ENCODE peak calls at places on chromosomes 11 and 22, in six cellular contexts. One of them, this sample, is unnamed. For H3K4me1, the result is how much of the 10 kb centered on the place peaks cover.

GRCh38 chr22:49284931-49285330 is 542.7 kb downstream of the BRD1 start:
- DNase-seq in PC-9: no peak
- DNase-seq in fibroblast of lung: no peak
- DNase-seq in IMR-90: no peak
- DNase-seq in heart right ventricle: no peak
- DNase-seq in astrocyte: no peak
- DNase-seq in this sample: no peak

GRCh38 chr22:39299829-39300178 is 19.6 kb downstream of the RPL3 start:
- DNase-seq in PC-9: peak
- DNase-seq in fibroblast of lung: peak
- DNase-seq in heart right ventricle: no peak
- DNase-seq in astrocyte: no peak
- DNase-seq in IMR-90: no peak
- DNase-seq in this sample: no peak

GRCh38 chr11:19989191-19989590 is 171.1 kb downstream of the DBX1 start:
- DNase-seq in PC-9: no peak
- DNase-seq in astrocyte: no peak
- DNase-seq in heart right ventricle: no peak
- DNase-seq in fibroblast of lung: no peak
- DNase-seq in IMR-90: peak
- DNase-seq in this sample: no peak

GRCh38 chr11:75342231-75342918 is 9.1 kb downstream of the ARRB1 start:
- DNase-seq in PC-9: no peak
- DNase-seq in fibroblast of lung: no peak
- DNase-seq in IMR-90: no peak
- DNase-seq in astrocyte: no peak
- DNase-seq in heart right ventricle: no peak
- DNase-seq in this sample: no peak

GRCh38 chr11:63914896-63915681 is 1.9 kb downstream of the RCOR2 start:
- DNase-seq in fibroblast of lung: no peak
- DNase-seq in astrocyte: no peak
- DNase-seq in heart right ventricle: no peak
- DNase-seq in PC-9: no peak
- DNase-seq in IMR-90: no peak
- DNase-seq in this sample: no peak

GRCh38 chr11:61671527-61671926 is 8.7 kb upstream of the DAGLA start:
- DNase-seq in fibroblast of lung: no peak
- DNase-seq in PC-9: peak
- DNase-seq in astrocyte: no peak
- DNase-seq in IMR-90: no peak
- DNase-seq in heart right ventricle: no peak
- DNase-seq in this sample: no peak

GRCh38 chr22:25331050-25331449 is 111.6 kb downstream of the CRYBB2 start:
- DNase-seq in astrocyte: no peak
- DNase-seq in PC-9: no peak
- DNase-seq in heart right ventricle: no peak
- DNase-seq in fibroblast of lung: no peak
- DNase-seq in IMR-90: no peak
- DNase-seq in this sample: no peak

GRCh38 chr11:119410501-119410900 is 12.5 kb downstream of the THY1 start:
- DNase-seq in astrocyte: no peak
- DNase-seq in PC-9: no peak
- DNase-seq in IMR-90: no peak
- DNase-seq in fibroblast of lung: no peak
- DNase-seq in heart right ventricle: no peak
- DNase-seq in this sample: no peak

GRCh38 chr11:8082391-8083087 is 1.5 kb downstream of the TUB start:
- DNase-seq in astrocyte: no peak
- DNase-seq in PC-9: no peak
- DNase-seq in IMR-90: no peak
- DNase-seq in heart right ventricle: no peak
- DNase-seq in fibroblast of lung: no peak
- DNase-seq in this sample: no peak
- H3K4me1 ChIP-seq in astrocyte: under half
- H3K4me1 ChIP-seq in PC-9: under half
- H3K4me1 ChIP-seq in IMR-90: under half
- H3K4me1 ChIP-seq in heart right ventricle: half or more
- H3K4me1 ChIP-seq in fibroblast of lung: under half
- H3K4me1 ChIP-seq in this sample: under half

DNA sequence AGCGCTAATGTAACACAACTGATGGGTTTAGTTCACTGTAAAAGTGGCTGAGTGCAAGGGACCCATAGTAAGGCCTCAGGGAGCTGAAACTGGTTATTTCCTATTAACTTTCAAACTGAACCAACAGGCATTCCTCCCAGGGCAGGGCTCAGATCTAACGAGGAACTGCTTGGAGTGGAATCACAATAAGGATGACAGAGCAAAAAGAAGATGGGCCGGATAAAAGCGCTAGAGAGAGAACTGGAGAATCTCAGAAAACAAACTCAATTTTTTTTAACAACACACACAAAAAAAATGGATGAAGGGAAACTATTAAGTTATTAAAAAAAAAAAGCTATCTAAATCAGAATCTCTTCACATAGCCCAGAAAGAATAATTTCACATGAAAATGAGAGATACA is 14.2 kb upstream of the CHORDC1 start:
- DNase-seq in astrocyte: no peak
- DNase-seq in IMR-90: no peak
- DNase-seq in fibroblast of lung: no peak
- DNase-seq in PC-9: no peak
- DNase-seq in heart right ventricle: no peak
- DNase-seq in this sample: no peak
- H3K4me1 ChIP-seq in astrocyte: under half
- H3K4me1 ChIP-seq in IMR-90: under half
- H3K4me1 ChIP-seq in fibroblast of lung: under half
- H3K4me1 ChIP-seq in PC-9: under half
- H3K4me1 ChIP-seq in heart right ventricle: under half
- H3K4me1 ChIP-seq in this sample: under half

GRCh38 chr22:46114518-46115387 is 35.6 kb upstream of the PPARA start:
- DNase-seq in heart right ventricle: no peak
- DNase-seq in astrocyte: no peak
- DNase-seq in fibroblast of lung: no peak
- DNase-seq in IMR-90: no peak
- DNase-seq in PC-9: no peak
- DNase-seq in this sample: no peak

GRCh38 chr22:46115388-46115678 is 35.0 kb upstream of the PPARA start:
- DNase-seq in heart right ventricle: no peak
- DNase-seq in fibroblast of lung: no peak
- DNase-seq in IMR-90: no peak
- DNase-seq in astrocyte: no peak
- DNase-seq in PC-9: no peak
- DNase-seq in this sample: no peak

GRCh38 chr22:46117206-46118199 is 32.8 kb upstream of the PPARA start:
- DNase-seq in PC-9: no peak
- DNase-seq in fibroblast of lung: no peak
- DNase-seq in astrocyte: no peak
- DNase-seq in heart right ventricle: no peak
- DNase-seq in IMR-90: no peak
- DNase-seq in this sample: no peak

GRCh38 chr22:46116491-46116958 is 33.8 kb upstream of the PPARA start:
- DNase-seq in PC-9: peak
- DNase-seq in heart right ventricle: peak
- DNase-seq in IMR-90: peak
- DNase-seq in astrocyte: peak
- DNase-seq in fibroblast of lung: peak
- DNase-seq in this sample: peak

DNA sequence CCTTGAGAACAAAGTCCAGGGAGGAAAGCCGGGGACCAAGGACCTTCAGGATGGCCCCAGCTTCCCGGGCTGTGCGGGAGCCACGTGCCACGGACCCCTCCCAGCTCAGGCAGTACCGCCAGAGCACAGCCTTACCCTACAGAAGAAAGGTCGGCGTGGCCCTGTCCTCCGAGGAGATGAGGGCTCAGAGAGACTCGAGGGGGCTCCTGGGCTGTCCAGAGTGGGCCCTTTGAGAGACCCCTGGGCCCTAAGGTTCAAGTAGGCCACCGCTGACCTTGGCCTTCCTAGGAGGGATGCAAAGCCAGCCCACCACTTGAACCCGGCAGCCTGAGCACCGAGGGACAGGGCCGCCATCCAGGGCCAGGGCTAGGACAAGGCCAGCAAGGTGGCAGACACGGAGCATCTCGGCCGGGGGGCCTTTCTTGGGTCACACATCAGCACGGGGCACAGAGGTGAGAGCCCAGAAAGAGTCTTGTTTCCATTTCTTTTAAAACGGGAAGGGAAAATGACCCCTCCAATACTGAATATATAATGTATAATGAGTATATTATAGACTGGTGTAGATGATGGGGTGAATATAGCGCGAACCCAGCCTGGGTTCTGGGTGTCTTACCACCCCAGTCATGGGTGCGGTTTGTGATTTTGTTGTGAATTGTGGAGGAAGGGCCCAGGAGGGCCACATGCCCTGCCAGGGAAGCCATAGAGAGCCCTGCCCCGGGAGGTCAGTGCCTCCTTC is 34.4 kb upstream of the PPARA start:
- DNase-seq in IMR-90: no peak
- DNase-seq in fibroblast of lung: no peak
- DNase-seq in astrocyte: no peak
- DNase-seq in PC-9: no peak
- DNase-seq in heart right ventricle: no peak
- DNase-seq in this sample: no peak
- H3K4me1 ChIP-seq in IMR-90: under half
- H3K4me1 ChIP-seq in fibroblast of lung: under half
- H3K4me1 ChIP-seq in astrocyte: under half
- H3K4me1 ChIP-seq in PC-9: under half
- H3K4me1 ChIP-seq in heart right ventricle: half or more
- H3K4me1 ChIP-seq in this sample: under half

GRCh38 chr11:12289667-12290476 is 87.5 kb upstream of the PARVA start:
- DNase-seq in IMR-90: no peak
- DNase-seq in PC-9: no peak
- DNase-seq in astrocyte: no peak
- DNase-seq in fibroblast of lung: no peak
- DNase-seq in heart right ventricle: no peak
- DNase-seq in this sample: no peak
- H3K4me1 ChIP-seq in IMR-90: under half
- H3K4me1 ChIP-seq in PC-9: under half
- H3K4me1 ChIP-seq in astrocyte: under half
- H3K4me1 ChIP-seq in fibroblast of lung: under half
- H3K4me1 ChIP-seq in heart right ventricle: under half
- H3K4me1 ChIP-seq in this sample: under half

DNA sequence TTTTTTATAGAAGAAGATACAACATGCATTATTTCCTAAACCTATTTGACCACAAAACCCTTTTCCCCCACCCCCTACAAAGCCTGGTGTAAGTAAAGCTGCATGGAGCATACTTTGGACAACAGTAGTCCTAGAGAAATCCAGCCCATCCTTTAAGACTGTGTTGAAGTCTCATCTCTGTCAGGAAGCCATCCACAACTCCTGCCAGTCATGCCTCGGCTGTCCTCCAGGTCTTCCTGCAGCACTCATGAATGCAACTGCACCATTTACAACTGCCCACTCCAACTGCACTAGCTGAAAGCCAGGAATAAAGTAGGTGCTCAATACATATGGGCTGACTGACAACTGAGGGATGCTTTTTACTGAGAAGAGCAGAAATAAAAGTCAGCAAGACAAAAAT is 27.3 kb downstream of the IL18BP start:
- DNase-seq in fibroblast of lung: no peak
- DNase-seq in astrocyte: no peak
- DNase-seq in PC-9: no peak
- DNase-seq in IMR-90: no peak
- DNase-seq in heart right ventricle: no peak
- DNase-seq in this sample: no peak
- H3K4me1 ChIP-seq in fibroblast of lung: under half
- H3K4me1 ChIP-seq in astrocyte: under half
- H3K4me1 ChIP-seq in PC-9: under half
- H3K4me1 ChIP-seq in IMR-90: under half
- H3K4me1 ChIP-seq in heart right ventricle: half or more
- H3K4me1 ChIP-seq in this sample: under half

GRCh38 chr22:46728470-46728869 is 9.6 kb downstream of the CERK start:
- DNase-seq in heart right ventricle: no peak
- DNase-seq in PC-9: no peak
- DNase-seq in fibroblast of lung: no peak
- DNase-seq in IMR-90: no peak
- DNase-seq in astrocyte: no peak
- DNase-seq in this sample: no peak

GRCh38 chr22:46726066-46726985 is 11.7 kb downstream of the CERK start:
- DNase-seq in IMR-90: no peak
- DNase-seq in PC-9: no peak
- DNase-seq in astrocyte: no peak
- DNase-seq in heart right ventricle: no peak
- DNase-seq in fibroblast of lung: no peak
- DNase-seq in this sample: no peak

GRCh38 chr22:46726986-46727317 is 11.1 kb downstream of the CERK start:
- DNase-seq in fibroblast of lung: no peak
- DNase-seq in IMR-90: no peak
- DNase-seq in heart right ventricle: no peak
- DNase-seq in PC-9: no peak
- DNase-seq in astrocyte: no peak
- DNase-seq in this sample: no peak

GRCh38 chr22:46725096-46725495 is 13.0 kb downstream of the CERK start:
- DNase-seq in IMR-90: no peak
- DNase-seq in fibroblast of lung: no peak
- DNase-seq in astrocyte: no peak
- DNase-seq in PC-9: no peak
- DNase-seq in heart right ventricle: no peak
- DNase-seq in this sample: no peak

GRCh38 chr22:46727813-46728364 is 10.2 kb downstream of the CERK start:
- DNase-seq in fibroblast of lung: no peak
- DNase-seq in PC-9: no peak
- DNase-seq in astrocyte: no peak
- DNase-seq in heart right ventricle: peak
- DNase-seq in IMR-90: no peak
- DNase-seq in this sample: no peak
- H3K4me1 ChIP-seq in fibroblast of lung: under half
- H3K4me1 ChIP-seq in PC-9: under half
- H3K4me1 ChIP-seq in astrocyte: under half
- H3K4me1 ChIP-seq in heart right ventricle: half or more
- H3K4me1 ChIP-seq in IMR-90: under half
- H3K4me1 ChIP-seq in this sample: under half

GRCh38 chr11:31809857-31810778 is 1.0 kb downstream of the PAX6 start:
- DNase-seq in PC-9: peak
- DNase-seq in astrocyte: peak
- DNase-seq in IMR-90: peak
- DNase-seq in heart right ventricle: no peak
- DNase-seq in fibroblast of lung: peak
- DNase-seq in this sample: peak
- H3K4me1 ChIP-seq in PC-9: under half
- H3K4me1 ChIP-seq in astrocyte: under half
- H3K4me1 ChIP-seq in IMR-90: under half
- H3K4me1 ChIP-seq in heart right ventricle: half or more
- H3K4me1 ChIP-seq in fibroblast of lung: under half
- H3K4me1 ChIP-seq in this sample: half or more

GRCh38 chr22:33894036-33894435 is 26.2 kb downstream of the LARGE1 start:
- DNase-seq in IMR-90: no peak
- DNase-seq in heart right ventricle: no peak
- DNase-seq in fibroblast of lung: no peak
- DNase-seq in PC-9: no peak
- DNase-seq in astrocyte: no peak
- DNase-seq in this sample: no peak

GRCh38 chr22:33891992-33892391 is 28.3 kb downstream of the LARGE1 start:
- DNase-seq in fibroblast of lung: no peak
- DNase-seq in astrocyte: no peak
- DNase-seq in PC-9: no peak
- DNase-seq in IMR-90: no peak
- DNase-seq in heart right ventricle: no peak
- DNase-seq in this sample: no peak

GRCh38 chr22:33889748-33890147 is 30.5 kb downstream of the LARGE1 start:
- DNase-seq in heart right ventricle: no peak
- DNase-seq in IMR-90: no peak
- DNase-seq in fibroblast of lung: no peak
- DNase-seq in astrocyte: no peak
- DNase-seq in PC-9: no peak
- DNase-seq in this sample: no peak

GRCh38 chr22:33893486-33893885 is 26.8 kb downstream of the LARGE1 start:
- DNase-seq in PC-9: no peak
- DNase-seq in astrocyte: no peak
- DNase-seq in IMR-90: no peak
- DNase-seq in fibroblast of lung: no peak
- DNase-seq in heart right ventricle: no peak
- DNase-seq in this sample: no peak

GRCh38 chr22:33891455-33891854 is 28.8 kb downstream of the LARGE1 start:
- DNase-seq in PC-9: no peak
- DNase-seq in astrocyte: no peak
- DNase-seq in IMR-90: no peak
- DNase-seq in fibroblast of lung: no peak
- DNase-seq in heart right ventricle: no peak
- DNase-seq in this sample: no peak
- H3K4me1 ChIP-seq in PC-9: under half
- H3K4me1 ChIP-seq in astrocyte: under half
- H3K4me1 ChIP-seq in IMR-90: under half
- H3K4me1 ChIP-seq in fibroblast of lung: under half
- H3K4me1 ChIP-seq in heart right ventricle: half or more
- H3K4me1 ChIP-seq in this sample: under half